ENCODE peak calls at places on chromosomes 4 and X, in eight cellular contexts. K, C, U, D, Z, E, V and L are unnamed samples.

GRCh38 chr4:54400802-54401201 is 171.7 kb downstream of the PDGFRA start:
- DNase-seq in Z (peak; percentile 69), K (no peak), U (peak; percentile 81), C (peak; percentile 91), E (no peak), D (no peak), V (peak; percentile 79), L (no peak)

GRCh38 chr4:13933163-13933562 is 305.6 kb upstream of the BOD1L1 start:
- DNase-seq in E (no peak), D (no peak), U (peak; percentile 61), C (no peak), K (no peak), Z (peak; percentile 40), V (peak; percentile 59), L (no peak)

GRCh38 chrX:150897371-150898319 is 823 bp downstream of the CD99L2 start:
- DNase-seq in E (peak; percentile 24), Z (peak; percentile 27), V (peak; percentile 27), C (no peak), K (no peak), D (no peak), U (peak; percentile 18), L (no peak)

GRCh38 chr4:156255205-156255604 is 301.5 kb upstream of the CTSO start:
- DNase-seq in K (no peak), E (no peak), U (no peak), V (no peak), Z (no peak), C (no peak), D (no peak), L (no peak)

GRCh38 chr4:142091691-142092182 is 455.4 kb downstream of the IL15 start:
- DNase-seq in K (peak; percentile 55), C (peak; percentile 97), E (peak; percentile 10), V (peak; percentile 100), D (no peak), U (peak; percentile 97), Z (peak; percentile 83), L (no peak)

GRCh38 chr4:119728692-119729593 is 100.3 kb upstream of the PDE5A start:
- DNase-seq in E (no peak), V (no peak), C (no peak), K (peak; percentile 94), D (no peak), Z (peak; percentile 32), U (no peak), L (no peak)

GRCh38 chr4:42315231-42315630 is 82.1 kb upstream of the SHISA3 start:
- DNase-seq in V (no peak), Z (no peak), K (no peak), C (no peak), D (no peak), U (no peak), E (no peak), L (no peak)

GRCh38 chrX:94058728-94059382 is 384.8 kb downstream of the FAM133A start:
- DNase-seq in K (no peak), E (no peak), D (no peak), V (peak; percentile 8), C (peak; percentile 0), U (no peak), Z (peak; percentile 20), L (no peak)

GRCh38 chrX:150062292-150063137 is 124.2 kb upstream of the EOLA2 start:
- DNase-seq in D (peak; percentile 29), E (no peak), K (peak; percentile 72), Z (no peak), U (peak; percentile 81), V (peak; percentile 80), C (peak; percentile 23), L (no peak)

GRCh38 chrX:139691843-139692505 is 16.0 kb downstream of the MCF2 start:
- DNase-seq in E (no peak), V (no peak), D (no peak), U (no peak), Z (no peak), K (no peak), C (no peak), L (peak; percentile 77)

GRCh38 chr4:85812776-85813175 is 337.8 kb downstream of the ARHGAP24 start:
- DNase-seq in V (peak; percentile 28), K (no peak), U (no peak), E (no peak), C (peak; percentile 64), D (no peak), Z (peak; percentile 8), L (no peak)

GRCh38 chr4:27148211-27148895 is 287.7 kb downstream of the STIM2 start:
- DNase-seq in U (peak; percentile 18), K (no peak), E (no peak), V (peak; percentile 33), Z (no peak), D (no peak), C (no peak), L (no peak)

GRCh38 chrX:53684415-53685192 is 1.9 kb downstream of the HUWE1 start:
- DNase-seq in Z (no peak), D (no peak), K (no peak), V (no peak), C (no peak), E (peak; percentile 1), U (no peak), L (peak; percentile 95)

DNA sequence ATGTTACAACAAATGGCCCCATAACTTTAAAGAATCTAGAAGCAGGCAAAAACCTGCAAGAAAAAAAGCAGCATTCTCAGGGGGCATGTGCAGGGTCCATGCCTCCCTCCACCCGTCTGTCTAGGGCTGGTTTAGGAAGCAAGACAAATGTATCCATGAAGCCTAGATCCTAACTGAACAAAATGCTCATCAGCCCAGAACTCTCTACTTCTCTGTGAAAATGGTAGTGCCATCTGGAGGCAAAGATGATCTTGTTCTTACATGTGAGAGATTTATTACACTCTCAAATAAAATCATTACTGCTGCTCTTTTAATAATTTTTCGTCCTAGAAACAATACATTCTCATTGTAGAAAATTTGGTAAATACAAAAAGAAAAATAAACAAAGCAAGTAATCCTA is 26.7 kb downstream of the NR3C2 start:
- DNase-seq in V (peak; percentile 12), C (no peak), Z (no peak), U (no peak), D (no peak), E (no peak), K (no peak), L (no peak)
- TF ChIP-seq CTCF in V (no peak), C (peak; percentile 27), Z (no peak), U (no peak), D (no peak), E (no peak), K (no peak), L (peak; percentile 46)

GRCh38 chr4:38670939-38671593 is 7.1 kb downstream of the KLF3 start:
- DNase-seq in D (no peak), E (no peak), K (peak; percentile 65), U (no peak), Z (no peak), V (no peak), C (no peak), L (no peak)

GRCh38 chr4:38671594-38671943 is 7.6 kb downstream of the KLF3 start:
- DNase-seq in D (no peak), E (no peak), V (no peak), U (no peak), C (no peak), Z (no peak), K (no peak), L (no peak)

GRCh38 chr4:38669233-38669632 is 5.2 kb downstream of the KLF3 start:
- DNase-seq in D (no peak), Z (no peak), E (no peak), V (no peak), C (peak; percentile 77), K (no peak), U (no peak), L (no peak)

GRCh38 chr4:38668203-38668602 is 4.2 kb downstream of the KLF3 start:
- DNase-seq in U (no peak), C (no peak), K (no peak), D (no peak), E (no peak), V (no peak), Z (no peak), L (no peak)

GRCh38 chr4:38670061-38670894 is 6.3 kb downstream of the KLF3 start:
- DNase-seq in E (no peak), V (no peak), K (no peak), U (no peak), Z (no peak), C (no peak), D (no peak), L (no peak)
- TF ChIP-seq CTCF in E (no peak), V (no peak), K (no peak), U (no peak), Z (no peak), C (no peak), D (no peak), L (no peak)

GRCh38 chr4:164318350-164318749 is 435.6 kb upstream of the SMIM31 start:
- DNase-seq in D (no peak), U (no peak), V (no peak), C (no peak), K (no peak), E (no peak), Z (no peak), L (no peak)

GRCh38 chr4:164320847-164321246 is 433.1 kb upstream of the SMIM31 start:
- DNase-seq in Z (no peak), U (no peak), V (no peak), K (no peak), D (no peak), E (no peak), C (no peak), L (no peak)
- TF ChIP-seq CTCF in Z (no peak), U (no peak), V (no peak), K (no peak), D (no peak), E (no peak), C (no peak), L (no peak)

GRCh38 chr4:183255487-183255886 is 64.6 kb downstream of the CLDN22 start:
- DNase-seq in K (no peak), D (no peak), U (peak; percentile 15), E (no peak), C (no peak), Z (no peak), V (no peak), L (no peak)

GRCh38 chr4:183257808-183258207 is 62.3 kb downstream of the CLDN22 start:
- DNase-seq in U (no peak), D (no peak), Z (no peak), V (no peak), C (no peak), K (no peak), E (no peak), L (no peak)

GRCh38 chr4:183256343-183256742 is 63.7 kb downstream of the CLDN22 start:
- DNase-seq in V (no peak), U (no peak), E (no peak), D (no peak), Z (no peak), K (no peak), C (no peak), L (no peak)

GRCh38 chr4:183254162-183254561 is 65.9 kb downstream of the CLDN22 start:
- DNase-seq in E (no peak), D (no peak), Z (no peak), K (no peak), U (no peak), C (no peak), V (no peak), L (no peak)

DNA sequence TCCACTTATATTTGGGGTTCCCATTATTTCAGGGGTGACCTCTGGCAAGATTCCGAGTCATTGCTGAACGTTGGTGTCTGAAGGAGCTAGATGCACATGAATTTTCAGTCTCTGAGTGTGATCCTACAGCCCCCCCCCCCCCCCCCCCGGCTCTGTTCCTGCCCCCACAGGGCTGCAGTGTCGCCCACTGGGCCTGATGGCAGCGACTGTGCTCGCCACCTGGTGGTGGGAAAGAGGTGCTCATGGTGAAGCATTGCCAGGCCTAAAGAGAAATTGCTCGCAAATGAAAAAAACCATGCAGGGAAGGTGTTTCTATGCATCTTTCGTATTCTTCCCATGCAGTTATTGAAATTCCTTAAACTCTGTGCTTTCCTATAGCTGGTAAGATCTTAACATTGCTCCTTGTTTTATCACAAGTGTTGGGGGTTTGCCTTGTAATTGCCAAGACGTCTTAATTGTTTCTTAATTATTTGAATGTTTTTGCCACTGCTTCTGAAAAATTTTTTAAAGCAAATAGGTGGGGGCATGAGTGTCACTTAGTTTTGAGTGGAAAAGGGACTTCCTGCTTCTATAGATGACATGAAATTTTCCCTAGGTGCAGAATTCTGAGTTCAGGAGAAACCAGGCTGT is 63.2 kb downstream of the CLDN22 start:
- DNase-seq in E (peak; percentile 36), C (peak; percentile 44), V (peak; percentile 56), Z (peak; percentile 20), K (no peak), U (peak; percentile 30), D (peak; percentile 59), L (no peak)
- TF ChIP-seq CTCF in E (peak; percentile 49), C (peak; percentile 92), V (peak; percentile 79), Z (peak; percentile 82), K (peak; percentile 50), U (peak; percentile 94), D (peak; percentile 68), L (peak; percentile 89)